ENCODE peak calls at places on chromosomes 6 and 20, in four cellular contexts. One of them, this sample, is unnamed.

GRCh38 chr20:43383026-43383795 is 74.5 kb upstream of the SRSF6 start:
- DNase-seq in CD4-positive, alpha-beta T cell: no peak
- DNase-seq in GM12864: no peak
- DNase-seq in GM13977: no peak
- DNase-seq in this sample: no peak

GRCh38 chr6:22250486-22250885 is 46.4 kb downstream of the PRL start:
- DNase-seq in CD4-positive, alpha-beta T cell: no peak
- DNase-seq in GM12864: no peak
- DNase-seq in GM13977: no peak
- DNase-seq in this sample: peak

GRCh38 chr6:111417181-111417585 is 65.8 kb downstream of the REV3L start:
- DNase-seq in CD4-positive, alpha-beta T cell: no peak
- DNase-seq in GM12864: no peak
- DNase-seq in GM13977: no peak
- DNase-seq in this sample: no peak

GRCh38 chr6:152094992-152095592 is 287.6 kb downstream of the ESR1 start:
- DNase-seq in CD4-positive, alpha-beta T cell: no peak
- DNase-seq in GM12864: no peak
- DNase-seq in GM13977: no peak
- DNase-seq in this sample: no peak

GRCh38 chr6:36912583-36912982 is 26.8 kb downstream of the C6orf89 start:
- DNase-seq in CD4-positive, alpha-beta T cell: peak
- DNase-seq in GM12864: peak
- DNase-seq in GM13977: peak
- DNase-seq in this sample: no peak

GRCh38 chr20:35018578-35019371 is 63.1 kb downstream of the MYH7B start:
- DNase-seq in CD4-positive, alpha-beta T cell: no peak
- DNase-seq in GM12864: no peak
- DNase-seq in GM13977: no peak
- DNase-seq in this sample: no peak

GRCh38 chr6:7140631-7141366 is 33.0 kb downstream of the RREB1 start:
- DNase-seq in CD4-positive, alpha-beta T cell: peak
- DNase-seq in GM12864: no peak
- DNase-seq in GM13977: peak
- DNase-seq in this sample: peak

GRCh38 chr6:148128014-148128730 is 214.5 kb upstream of the SASH1 start:
- DNase-seq in CD4-positive, alpha-beta T cell: no peak
- DNase-seq in GM12864: no peak
- DNase-seq in GM13977: no peak
- DNase-seq in this sample: no peak

GRCh38 chr6:21101694-21102093 is 491.9 kb upstream of the SOX4 start:
- DNase-seq in CD4-positive, alpha-beta T cell: no peak
- DNase-seq in GM12864: no peak
- DNase-seq in GM13977: no peak
- DNase-seq in this sample: no peak

GRCh38 chr6:297571-298232 is 5.4 kb downstream of the DUSP22 start:
- DNase-seq in CD4-positive, alpha-beta T cell: no peak
- DNase-seq in GM12864: no peak
- DNase-seq in GM13977: no peak
- DNase-seq in this sample: no peak

GRCh38 chr6:159616456-159616855 is 76.6 kb downstream of the SOD2 start:
- DNase-seq in CD4-positive, alpha-beta T cell: no peak
- DNase-seq in GM12864: no peak
- DNase-seq in GM13977: no peak
- DNase-seq in this sample: no peak

DNA sequence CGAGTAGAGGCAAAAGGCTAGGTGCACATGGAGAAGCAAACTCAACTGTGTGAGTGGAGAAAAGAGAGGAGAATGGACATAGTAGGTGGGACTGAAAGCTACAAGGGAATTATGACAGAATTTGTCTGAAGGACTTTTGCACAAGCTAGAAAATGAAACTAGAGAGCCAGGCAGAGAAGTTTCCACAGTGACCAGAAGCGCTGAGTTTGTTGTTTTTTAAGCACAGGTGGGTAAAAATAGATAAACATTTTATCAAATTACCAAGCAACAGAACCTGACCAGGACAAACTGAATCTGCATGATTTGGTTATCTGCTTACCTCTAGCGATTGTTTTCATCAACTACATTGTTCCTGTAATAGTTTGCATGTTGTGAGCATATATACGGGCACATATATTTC is 38.6 kb downstream of the SMLR1 start:
- DNase-seq in CD4-positive, alpha-beta T cell: no peak
- DNase-seq in GM12864: no peak
- DNase-seq in GM13977: no peak
- DNase-seq in this sample: no peak
- TF ChIP-seq CTCF in CD4-positive, alpha-beta T cell: no peak
- TF ChIP-seq CTCF in GM12864: no peak
- TF ChIP-seq CTCF in GM13977: no peak
- TF ChIP-seq CTCF in this sample: no peak

DNA sequence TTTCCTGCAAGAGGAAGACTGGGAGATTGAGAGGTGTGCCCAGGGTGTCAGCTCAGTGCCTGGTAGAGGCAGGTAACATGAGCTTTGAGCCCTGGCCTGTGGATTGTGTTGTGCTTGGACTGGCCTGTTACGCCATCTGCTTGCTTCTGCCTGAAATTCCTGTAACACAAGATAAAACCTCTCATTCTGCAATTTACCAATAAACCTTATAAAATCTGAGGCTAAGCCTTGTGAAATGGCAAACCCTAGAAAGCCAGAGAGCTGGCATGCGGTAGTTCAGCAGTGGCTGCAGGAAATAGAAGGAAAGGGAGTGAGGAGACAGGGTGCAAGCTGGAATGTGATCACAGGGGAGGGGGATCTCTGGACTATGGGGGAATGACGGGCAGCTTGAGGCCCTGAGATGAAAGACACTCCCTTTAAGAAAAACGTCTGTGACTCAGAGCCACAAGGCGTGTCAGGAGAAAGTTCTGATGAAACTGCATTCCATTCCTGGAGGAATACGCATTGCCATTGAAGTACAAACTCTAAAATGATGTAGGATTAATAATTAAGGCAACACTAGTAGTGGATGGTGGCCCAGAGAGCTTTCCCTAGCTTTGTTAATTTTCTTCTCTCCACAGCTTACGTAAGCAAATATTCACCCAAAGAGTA is 26.3 kb upstream of the TFAP2A start:
- DNase-seq in CD4-positive, alpha-beta T cell: no peak
- DNase-seq in GM12864: no peak
- DNase-seq in GM13977: no peak
- DNase-seq in this sample: no peak
- TF ChIP-seq CTCF in CD4-positive, alpha-beta T cell: no peak
- TF ChIP-seq CTCF in GM12864: no peak
- TF ChIP-seq CTCF in GM13977: no peak
- TF ChIP-seq CTCF in this sample: no peak

DNA sequence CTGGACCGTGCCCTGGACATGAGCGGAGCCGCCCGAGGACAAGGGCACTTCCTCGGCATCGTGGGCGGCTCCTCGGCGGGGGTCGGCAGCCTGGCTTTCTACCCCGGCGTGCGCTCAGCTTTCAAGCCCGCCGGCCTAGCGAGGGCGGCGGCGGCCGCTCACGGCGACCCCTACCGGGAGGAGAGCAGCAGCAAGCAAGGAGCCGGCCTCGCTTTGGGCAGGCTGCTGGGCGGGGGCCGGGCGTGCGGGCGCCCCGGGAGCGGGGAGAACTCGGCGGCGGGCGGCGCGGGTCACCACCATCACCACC is 6.7 kb downstream of the PRDM13 start:
- DNase-seq in CD4-positive, alpha-beta T cell: no peak
- DNase-seq in GM12864: no peak
- DNase-seq in GM13977: peak
- DNase-seq in this sample: no peak
- TF ChIP-seq CTCF in CD4-positive, alpha-beta T cell: no peak
- TF ChIP-seq CTCF in GM12864: peak
- TF ChIP-seq CTCF in GM13977: peak
- TF ChIP-seq CTCF in this sample: peak

GRCh38 chr20:56558968-56559367 is 25.9 kb downstream of the FAM209B start:
- DNase-seq in CD4-positive, alpha-beta T cell: no peak
- DNase-seq in GM12864: no peak
- DNase-seq in GM13977: no peak
- DNase-seq in this sample: no peak

GRCh38 chr20:56552911-56553629 is 20.0 kb downstream of the FAM209B start:
- DNase-seq in CD4-positive, alpha-beta T cell: no peak
- DNase-seq in GM12864: no peak
- DNase-seq in GM13977: no peak
- DNase-seq in this sample: no peak

GRCh38 chr20:56551571-56551970 is 18.5 kb downstream of the FAM209B start:
- DNase-seq in CD4-positive, alpha-beta T cell: no peak
- DNase-seq in GM12864: no peak
- DNase-seq in GM13977: no peak
- DNase-seq in this sample: no peak

GRCh38 chr20:56554869-56555268 is 21.8 kb downstream of the FAM209B start:
- DNase-seq in CD4-positive, alpha-beta T cell: no peak
- DNase-seq in GM12864: peak
- DNase-seq in GM13977: peak
- DNase-seq in this sample: no peak
- TF ChIP-seq CTCF in CD4-positive, alpha-beta T cell: no peak
- TF ChIP-seq CTCF in GM12864: no peak
- TF ChIP-seq CTCF in GM13977: no peak
- TF ChIP-seq CTCF in this sample: no peak

GRCh38 chr6:30813623-30814136 is 69.3 kb upstream of the IER3 start:
- DNase-seq in CD4-positive, alpha-beta T cell: no peak
- DNase-seq in GM12864: no peak
- DNase-seq in GM13977: no peak
- DNase-seq in this sample: no peak
- TF ChIP-seq CTCF in CD4-positive, alpha-beta T cell: no peak
- TF ChIP-seq CTCF in GM12864: no peak
- TF ChIP-seq CTCF in GM13977: no peak
- TF ChIP-seq CTCF in this sample: no peak

GRCh38 chr6:106244521-106244920 is 81.0 kb downstream of the ATG5 start:
- DNase-seq in CD4-positive, alpha-beta T cell: no peak
- DNase-seq in GM12864: no peak
- DNase-seq in GM13977: no peak
- DNase-seq in this sample: no peak
- TF ChIP-seq CTCF in CD4-positive, alpha-beta T cell: no peak
- TF ChIP-seq CTCF in GM12864: no peak
- TF ChIP-seq CTCF in GM13977: no peak
- TF ChIP-seq CTCF in this sample: no peak

GRCh38 chr6:117706504-117706903 is 31.2 kb downstream of the NUS1 start:
- DNase-seq in CD4-positive, alpha-beta T cell: no peak
- DNase-seq in GM12864: no peak
- DNase-seq in GM13977: no peak
- DNase-seq in this sample: no peak

GRCh38 chr6:117711369-117711768 is 36.1 kb downstream of the NUS1 start:
- DNase-seq in CD4-positive, alpha-beta T cell: no peak
- DNase-seq in GM12864: no peak
- DNase-seq in GM13977: no peak
- DNase-seq in this sample: no peak
- TF ChIP-seq CTCF in CD4-positive, alpha-beta T cell: no peak
- TF ChIP-seq CTCF in GM12864: peak
- TF ChIP-seq CTCF in GM13977: peak
- TF ChIP-seq CTCF in this sample: no peak

DNA sequence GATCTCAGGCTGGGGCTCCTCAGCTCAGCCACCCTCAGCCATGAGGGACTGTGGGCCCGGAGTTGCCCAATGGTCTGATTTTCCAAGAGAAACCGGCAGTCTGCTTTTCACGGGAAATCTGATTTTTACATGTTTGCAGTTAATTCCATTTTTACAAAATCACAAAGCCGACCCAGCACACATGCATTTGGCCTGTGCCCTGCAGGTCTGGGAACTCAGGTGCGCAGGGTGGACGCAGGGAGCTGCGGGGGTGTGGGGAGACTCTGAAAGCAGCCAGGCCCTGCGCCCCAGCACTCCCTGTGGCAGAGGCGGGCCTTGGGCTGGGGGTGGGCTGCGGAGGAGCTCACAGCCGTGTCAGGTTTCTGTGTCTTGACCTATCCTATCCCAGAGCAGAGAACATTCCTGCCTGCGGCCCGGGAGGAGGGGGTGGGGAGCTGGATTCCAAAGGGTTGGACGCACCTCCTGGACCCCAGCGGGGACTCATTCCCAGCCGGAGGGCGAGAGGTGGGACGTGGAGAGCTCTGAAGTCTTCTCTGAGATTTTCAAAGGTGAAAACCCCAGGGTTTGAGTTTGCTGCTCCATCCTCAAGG is 60.6 kb downstream of the ADNP start:
- DNase-seq in CD4-positive, alpha-beta T cell: no peak
- DNase-seq in GM12864: no peak
- DNase-seq in GM13977: no peak
- DNase-seq in this sample: no peak
- TF ChIP-seq CTCF in CD4-positive, alpha-beta T cell: no peak
- TF ChIP-seq CTCF in GM12864: no peak
- TF ChIP-seq CTCF in GM13977: no peak
- TF ChIP-seq CTCF in this sample: no peak

DNA sequence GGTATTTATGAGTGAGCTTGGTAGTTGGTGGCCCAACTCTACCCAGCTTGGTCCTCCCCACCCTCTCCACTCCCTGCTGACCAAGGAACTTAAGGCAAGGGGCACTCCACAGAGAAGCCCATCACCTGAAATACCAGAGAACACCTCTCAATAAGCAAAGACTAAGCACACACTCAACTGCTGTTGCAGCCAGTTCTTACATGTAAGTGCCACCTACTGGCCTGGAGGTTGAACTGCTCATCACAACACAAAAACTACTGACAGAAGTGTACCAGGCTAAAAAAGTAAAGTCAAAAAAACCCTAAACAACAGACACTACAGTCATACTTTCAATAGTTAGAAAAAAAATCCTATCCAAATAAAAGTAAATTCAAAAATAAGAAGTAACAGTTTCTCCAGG is 146.2 kb downstream of the FAM83B start:
- DNase-seq in CD4-positive, alpha-beta T cell: no peak
- DNase-seq in GM12864: no peak
- DNase-seq in GM13977: peak
- DNase-seq in this sample: no peak
- TF ChIP-seq CTCF in CD4-positive, alpha-beta T cell: no peak
- TF ChIP-seq CTCF in GM12864: peak
- TF ChIP-seq CTCF in GM13977: peak
- TF ChIP-seq CTCF in this sample: no peak